ENCODE peak calls at places on chromosomes 2 and 18, in four cellular contexts. One of them, this sample, is unnamed.

GRCh38 chr2:127220102-127220806 is at the start of gene CYP27C1:
- DNase-seq in H1: no peak
- DNase-seq in SK-N-SH: peak; percentile 81
- DNase-seq in GM12878: no peak
- DNase-seq in this sample: no peak

GRCh38 chr18:45270289-45270771 is 344.9 kb upstream of the SLC14A2 start:
- DNase-seq in SK-N-SH: no peak
- DNase-seq in GM12878: no peak
- DNase-seq in H1: no peak
- DNase-seq in this sample: no peak

GRCh38 chr18:52499646-52500045 is 159.6 kb downstream of the DCC start:
- DNase-seq in SK-N-SH: no peak
- DNase-seq in GM12878: no peak
- DNase-seq in H1: no peak
- DNase-seq in this sample: no peak

GRCh38 chr2:178419123-178419522 is 31.9 kb downstream of the PRKRA start:
- DNase-seq in SK-N-SH: no peak
- DNase-seq in H1: no peak
- DNase-seq in GM12878: no peak
- DNase-seq in this sample: no peak

GRCh38 chr2:11123856-11124759 is 31.2 kb upstream of the SLC66A3 start:
- DNase-seq in GM12878: no peak
- DNase-seq in SK-N-SH: peak; percentile 92
- DNase-seq in H1: peak; percentile 47
- DNase-seq in this sample: peak; percentile 72

GRCh38 chr18:75205760-75206109 is 3.2 kb downstream of the PTGR3 start:
- DNase-seq in SK-N-SH: no peak
- DNase-seq in GM12878: no peak
- DNase-seq in H1: no peak
- DNase-seq in this sample: no peak

GRCh38 chr18:56825312-56825711 is 174.2 kb downstream of the WDR7 start:
- DNase-seq in H1: no peak
- DNase-seq in SK-N-SH: no peak
- DNase-seq in GM12878: no peak
- DNase-seq in this sample: no peak

GRCh38 chr2:160892204-160892603 is 268.0 kb upstream of the TANK start:
- DNase-seq in SK-N-SH: no peak
- DNase-seq in H1: no peak
- DNase-seq in GM12878: no peak
- DNase-seq in this sample: no peak

GRCh38 chr2:49255325-49256023 is 101.2 kb upstream of the FSHR start:
- DNase-seq in H1: no peak
- DNase-seq in SK-N-SH: peak; percentile 33
- DNase-seq in GM12878: no peak
- DNase-seq in this sample: no peak

GRCh38 chr18:36786686-36787085 is 42.1 kb downstream of the TPGS2 start:
- DNase-seq in SK-N-SH: no peak
- DNase-seq in H1: no peak
- DNase-seq in GM12878: no peak
- DNase-seq in this sample: no peak

GRCh38 chr2:45469314-45470099 is 141.6 kb downstream of the SRBD1 start:
- DNase-seq in SK-N-SH: no peak
- DNase-seq in GM12878: no peak
- DNase-seq in H1: no peak
- DNase-seq in this sample: no peak

GRCh38 chr2:58594175-58594574 is 353.1 kb upstream of the FANCL start:
- DNase-seq in SK-N-SH: peak; percentile 34
- DNase-seq in GM12878: no peak
- DNase-seq in H1: no peak
- DNase-seq in this sample: no peak

GRCh38 chr18:34758378-34758948 is 48.4 kb downstream of the DTNA start:
- DNase-seq in SK-N-SH: no peak
- DNase-seq in H1: no peak
- DNase-seq in GM12878: no peak
- DNase-seq in this sample: no peak

GRCh38 chr18:48833701-48834394 is 116.9 kb downstream of the SMAD7 start:
- DNase-seq in H1: no peak
- DNase-seq in GM12878: no peak
- DNase-seq in SK-N-SH: no peak
- DNase-seq in this sample: peak; percentile 72

GRCh38 chr2:46075848-46076247 is 221.4 kb upstream of the EPAS1 start:
- DNase-seq in SK-N-SH: no peak
- DNase-seq in GM12878: no peak
- DNase-seq in H1: no peak
- DNase-seq in this sample: no peak

GRCh38 chr2:239290618-239291504 is 110.0 kb downstream of the HDAC4 start:
- DNase-seq in GM12878: no peak
- DNase-seq in SK-N-SH: no peak
- DNase-seq in H1: no peak
- DNase-seq in this sample: no peak

GRCh38 chr2:128300621-128301020 is 18.0 kb downstream of the HS6ST1 start:
- DNase-seq in H1: no peak
- DNase-seq in GM12878: no peak
- DNase-seq in SK-N-SH: no peak
- DNase-seq in this sample: no peak

GRCh38 chr2:128301021-128301420 is 17.6 kb downstream of the HS6ST1 start:
- DNase-seq in H1: no peak
- DNase-seq in SK-N-SH: no peak
- DNase-seq in GM12878: no peak
- DNase-seq in this sample: no peak

GRCh38 chr2:128302744-128303067 is 16.0 kb downstream of the HS6ST1 start:
- DNase-seq in GM12878: no peak
- DNase-seq in SK-N-SH: no peak
- DNase-seq in H1: no peak
- DNase-seq in this sample: no peak

GRCh38 chr2:128302011-128302743 is 16.5 kb downstream of the HS6ST1 start:
- DNase-seq in GM12878: no peak
- DNase-seq in H1: no peak
- DNase-seq in SK-N-SH: no peak
- DNase-seq in this sample: no peak

DNA sequence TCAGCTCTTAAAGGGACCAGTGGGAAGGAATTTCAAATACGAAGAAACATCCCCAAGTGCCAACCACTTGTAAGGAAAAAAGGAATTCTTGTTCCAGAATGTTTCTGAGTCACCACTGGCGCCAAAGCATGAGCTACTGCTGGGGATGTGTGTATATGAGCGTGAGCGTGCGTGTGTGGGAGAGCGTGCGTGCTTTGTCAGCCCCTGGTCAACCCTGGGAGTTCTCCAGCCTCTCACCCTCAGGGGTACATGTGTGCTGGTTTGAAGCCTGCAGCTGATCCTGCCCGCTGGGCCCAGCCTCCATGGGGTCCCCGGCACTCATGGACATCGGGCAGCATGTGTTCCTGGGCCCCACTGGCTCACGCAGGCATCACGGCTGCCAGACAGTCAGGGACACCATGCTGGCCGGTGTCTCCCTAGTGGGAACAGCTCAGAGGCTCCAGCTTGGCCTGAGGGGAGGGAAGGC is 17.1 kb downstream of the HS6ST1 start:
- DNase-seq in H1: no peak
- DNase-seq in GM12878: no peak
- DNase-seq in SK-N-SH: no peak
- DNase-seq in this sample: no peak
- TF ChIP-seq TAF1 in H1: no peak
- TF ChIP-seq TAF1 in GM12878: no peak
- TF ChIP-seq TAF1 in SK-N-SH: no peak
- TF ChIP-seq TAF1 in this sample: no peak

GRCh38 chr2:36394804-36395203 is 39.2 kb downstream of the CRIM1 start:
- DNase-seq in GM12878: no peak
- DNase-seq in SK-N-SH: no peak
- DNase-seq in H1: no peak
- DNase-seq in this sample: no peak
- TF ChIP-seq POLR2AphosphoS5 in GM12878: no peak
- TF ChIP-seq POLR2AphosphoS5 in SK-N-SH: no peak
- TF ChIP-seq POLR2AphosphoS5 in H1: no peak
- TF ChIP-seq POLR2AphosphoS5 in this sample: no peak

GRCh38 chr18:21907451-21907850 is 166.9 kb downstream of the MIB1 start:
- DNase-seq in GM12878: no peak
- DNase-seq in H1: no peak
- DNase-seq in SK-N-SH: no peak
- DNase-seq in this sample: no peak
- TF ChIP-seq TAF1 in GM12878: no peak
- TF ChIP-seq TAF1 in H1: no peak
- TF ChIP-seq TAF1 in SK-N-SH: no peak
- TF ChIP-seq TAF1 in this sample: no peak

GRCh38 chr18:42459873-42460272 is 504.8 kb downstream of the PIK3C3 start:
- DNase-seq in SK-N-SH: no peak
- DNase-seq in GM12878: no peak
- DNase-seq in H1: no peak
- DNase-seq in this sample: no peak

DNA sequence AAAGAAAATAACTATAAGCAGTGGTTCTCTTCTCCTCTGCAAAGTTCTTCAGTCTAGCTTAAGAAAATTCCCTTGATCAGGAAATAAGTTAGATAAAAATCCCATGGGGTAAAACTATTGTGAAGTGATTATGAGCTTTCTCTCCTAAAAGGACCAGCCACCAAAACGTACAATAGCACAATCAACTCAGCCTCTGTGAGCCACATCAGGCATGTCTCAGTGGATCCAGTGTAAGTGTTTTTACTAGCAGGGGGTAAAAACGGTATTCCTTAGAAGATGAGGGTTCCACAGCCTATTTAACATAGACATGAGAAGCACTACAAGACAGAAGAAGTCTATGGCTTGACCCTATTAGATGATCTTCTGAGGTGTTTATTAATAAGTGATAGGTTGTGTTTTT is 503.2 kb downstream of the PIK3C3 start:
- DNase-seq in H1: no peak
- DNase-seq in SK-N-SH: no peak
- DNase-seq in GM12878: no peak
- DNase-seq in this sample: no peak
- TF ChIP-seq POLR2AphosphoS5 in H1: no peak
- TF ChIP-seq POLR2AphosphoS5 in SK-N-SH: no peak
- TF ChIP-seq POLR2AphosphoS5 in GM12878: no peak
- TF ChIP-seq POLR2AphosphoS5 in this sample: no peak

DNA sequence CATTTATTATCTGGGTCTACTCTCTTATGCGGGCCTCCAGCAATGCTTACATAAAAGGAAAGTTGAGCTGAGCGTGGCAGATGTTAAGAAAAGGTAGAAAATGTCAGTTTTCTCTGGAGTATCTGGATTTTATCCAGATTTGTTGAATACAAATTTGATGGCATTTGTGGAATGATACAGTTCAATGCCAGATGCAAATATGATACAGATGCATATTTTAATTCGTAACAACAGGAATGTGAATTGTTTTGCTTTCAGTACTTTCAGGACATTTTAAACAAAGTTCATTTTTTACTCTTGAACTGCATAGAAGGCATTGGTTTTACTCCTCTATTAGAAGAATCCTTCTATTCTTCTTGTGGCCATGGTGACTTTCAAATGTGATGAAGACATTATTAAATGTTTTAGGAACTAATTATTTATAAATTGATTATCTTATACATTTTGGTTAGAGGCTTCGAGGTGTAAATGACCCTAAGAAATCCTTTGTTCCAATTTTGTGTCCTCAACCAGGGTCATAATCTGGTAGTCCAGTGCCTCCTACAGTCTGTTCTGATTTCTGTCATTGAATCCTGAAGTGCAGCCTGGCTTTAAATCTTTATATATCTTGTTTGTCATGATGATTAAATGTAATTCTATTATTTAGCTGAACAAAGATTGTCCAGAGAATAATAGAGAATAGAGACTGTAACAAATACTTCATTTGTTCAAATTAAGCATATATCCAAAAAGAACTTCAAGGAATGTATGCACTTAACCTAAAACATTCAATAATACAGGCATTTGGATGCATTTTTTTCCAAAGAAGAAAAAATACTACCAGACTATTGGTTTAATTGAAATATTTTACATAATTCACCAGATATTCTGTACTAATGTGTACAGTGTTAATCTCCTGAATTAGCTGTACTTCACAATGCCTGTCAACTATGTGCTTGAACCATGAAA is 90.0 kb downstream of the PRPF40A start:
- DNase-seq in GM12878: no peak
- DNase-seq in H1: no peak
- DNase-seq in SK-N-SH: peak; percentile 48
- DNase-seq in this sample: no peak
- TF ChIP-seq TAF1 in GM12878: no peak
- TF ChIP-seq TAF1 in H1: no peak
- TF ChIP-seq TAF1 in SK-N-SH: no peak
- TF ChIP-seq TAF1 in this sample: no peak

GRCh38 chr2:25602333-25602723 is 71.0 kb downstream of the DTNB start:
- DNase-seq in SK-N-SH: no peak
- DNase-seq in GM12878: no peak
- DNase-seq in H1: no peak
- DNase-seq in this sample: no peak

GRCh38 chr2:25608718-25609117 is 64.7 kb downstream of the DTNB start:
- DNase-seq in SK-N-SH: no peak
- DNase-seq in H1: no peak
- DNase-seq in GM12878: no peak
- DNase-seq in this sample: no peak

GRCh38 chr2:25606892-25607291 is 66.5 kb downstream of the DTNB start:
- DNase-seq in GM12878: no peak
- DNase-seq in H1: no peak
- DNase-seq in SK-N-SH: peak; percentile 39
- DNase-seq in this sample: no peak
- TF ChIP-seq POLR2AphosphoS5 in GM12878: no peak
- TF ChIP-seq POLR2AphosphoS5 in H1: no peak
- TF ChIP-seq POLR2AphosphoS5 in SK-N-SH: no peak
- TF ChIP-seq POLR2AphosphoS5 in this sample: no peak

This sample was measured in GM12892.